ENCODE peak calls at places on chromosomes 6 and 20, in ten cellular contexts. Q is left ventricle myocardium inferior, Z is sigmoid colon, V is OCI-LY7, S is Peyer's patch, H is PC-9, N is astrocyte, P is left lung, W is dorsolateral prefrontal cortex, C is GM10248. K is an unnamed sample.

GRCh38 chr6:33610779-33611421 is 10.2 kb upstream of the ITPR3 start:
- DNase-seq in Q (no peak), Z (peak), V (no peak), S (peak), H (no peak), N (no peak), P (no peak), W (peak), C (no peak), K (no peak)

GRCh38 chr20:35004749-35005462 is 49.2 kb downstream of the MYH7B start:
- DNase-seq in Q (no peak), Z (peak), V (no peak), S (peak), H (no peak), N (no peak), P (peak), W (no peak), C (no peak), K (no peak)

GRCh38 chr6:43014434-43014909 is 423 bp downstream of the KLHDC3 start:
- DNase-seq in Q (no peak), Z (no peak), V (no peak), S (no peak), H (no peak), N (peak), P (no peak), W (no peak), C (no peak), K (no peak)

GRCh38 chr6:71602385-71602949 is 283.9 kb upstream of the RIMS1 start:
- DNase-seq in Q (no peak), Z (no peak), V (no peak), S (no peak), H (peak), N (peak), P (no peak), W (no peak), C (no peak), K (no peak)

GRCh38 chr6:27141472-27142015 is 106.0 kb upstream of the PRSS16 start:
- DNase-seq in Q (no peak), Z (no peak), V (peak), S (no peak), H (no peak), N (no peak), P (no peak), W (no peak), C (no peak), K (no peak)

GRCh38 chr6:160112628-160113294 is 8.9 kb upstream of the SLC22A1 start:
- DNase-seq in Q (no peak), Z (no peak), V (no peak), S (no peak), H (no peak), N (no peak), P (no peak), W (no peak), C (no peak), K (no peak)

GRCh38 chr20:56628015-56628872 is 862 bp upstream of the TFAP2C start:
- DNase-seq in Q (no peak), Z (peak), V (no peak), S (no peak), H (peak), N (no peak), P (peak), W (no peak), C (no peak), K (peak)

GRCh38 chr20:3165473-3166337 is 6.0 kb upstream of the FASTKD5 start:
- DNase-seq in Q (peak), Z (peak), V (no peak), S (peak), H (no peak), N (no peak), P (no peak), W (no peak), C (no peak), K (peak)

GRCh38 chr6:134527108-134527787 is 209.3 kb upstream of the SGK1 start:
- DNase-seq in Q (no peak), Z (no peak), V (no peak), S (no peak), H (no peak), N (no peak), P (no peak), W (no peak), C (no peak), K (no peak)

GRCh38 chr6:131116755-131117360 is 18.4 kb upstream of the AKAP7 start:
- DNase-seq in Q (no peak), Z (no peak), V (peak), S (no peak), H (peak), N (no peak), P (no peak), W (no peak), C (peak), K (peak)

GRCh38 chr20:22796465-22797077 is 212.2 kb upstream of the FOXA2 start:
- DNase-seq in Q (no peak), Z (no peak), V (no peak), S (no peak), H (no peak), N (peak), P (no peak), W (no peak), C (no peak), K (no peak)

GRCh38 chr6:166999845-167000253 is 652 bp downstream of the CEP43 start:
- DNase-seq in Q (no peak), Z (no peak), V (peak), S (no peak), H (no peak), N (no peak), P (no peak), W (no peak), C (no peak), K (no peak)

GRCh38 chr6:149529650-149530049 is 16.2 kb downstream of the PPIL4 start:
- DNase-seq in Q (no peak), Z (no peak), V (no peak), S (no peak), H (no peak), N (no peak), P (no peak), W (no peak), C (no peak), K (no peak)

GRCh38 chr6:170091000-170091638 is 199.8 kb downstream of the DLL1 start:
- DNase-seq in Q (no peak), Z (peak), V (no peak), S (peak), H (no peak), N (no peak), P (peak), W (peak), C (no peak), K (no peak)

GRCh38 chr6:14612016-14612415 is 494.4 kb downstream of the CD83 start:
- DNase-seq in Q (no peak), Z (no peak), V (no peak), S (no peak), H (no peak), N (peak), P (no peak), W (no peak), C (no peak), K (no peak)

GRCh38 chr6:47919875-47920274 is 138.0 kb downstream of the OPN5 start:
- DNase-seq in Q (no peak), Z (no peak), V (no peak), S (no peak), H (no peak), N (no peak), P (no peak), W (no peak), C (no peak), K (no peak)

GRCh38 chr6:89356644-89357043 is 4.1 kb upstream of the UBE2J1 start:
- DNase-seq in Q (no peak), Z (no peak), V (peak), S (no peak), H (no peak), N (no peak), P (no peak), W (no peak), C (no peak), K (peak)

GRCh38 chr20:17556842-17557674 is 12.8 kb upstream of the DSTN start:
- DNase-seq in Q (peak), Z (peak), V (no peak), S (peak), H (peak), N (peak), P (peak), W (no peak), C (no peak), K (no peak)

GRCh38 chr6:4809999-4810918 is 34.1 kb downstream of the CDYL start:
- DNase-seq in Q (no peak), Z (no peak), V (no peak), S (no peak), H (peak), N (peak), P (no peak), W (no peak), C (no peak), K (no peak)

GRCh38 chr20:10427060-10427692 is 6.8 kb downstream of the MKKS start:
- DNase-seq in Q (peak), Z (no peak), V (peak), S (no peak), H (peak), N (peak), P (peak), W (peak), C (peak), K (no peak)

GRCh38 chr20:49400410-49400809 is 82.1 kb downstream of the KCNB1 start:
- DNase-seq in Q (peak), Z (peak), V (no peak), S (no peak), H (no peak), N (peak), P (no peak), W (no peak), C (no peak), K (no peak)

GRCh38 chr6:15879372-15880261 is 216.8 kb upstream of the DTNBP1 start:
- DNase-seq in Q (peak), Z (peak), V (peak), S (peak), H (no peak), N (peak), P (no peak), W (no peak), C (peak), K (peak)

GRCh38 chr20:58702859-58703648 is 10.5 kb downstream of the NPEPL1 start:
- DNase-seq in Q (peak), Z (peak), V (no peak), S (no peak), H (no peak), N (no peak), P (peak), W (peak), C (no peak), K (no peak)

GRCh38 chr6:87628424-87628823 is 38.5 kb downstream of the ORC3 start:
- DNase-seq in Q (no peak), Z (no peak), V (peak), S (no peak), H (no peak), N (no peak), P (no peak), W (no peak), C (peak), K (peak)

GRCh38 chr6:53746442-53747103 is 48.2 kb upstream of the LRRC1 start:
- DNase-seq in Q (no peak), Z (no peak), V (no peak), S (no peak), H (peak), N (no peak), P (no peak), W (no peak), C (no peak), K (no peak)

GRCh38 chr6:55449219-55449618 is 122.0 kb downstream of the GFRAL start:
- DNase-seq in Q (no peak), Z (no peak), V (no peak), S (no peak), H (no peak), N (no peak), P (no peak), W (no peak), C (no peak), K (no peak)

GRCh38 chr20:61252601-61253263 is 671 bp downstream of the CDH4 start:
- DNase-seq in Q (no peak), Z (no peak), V (no peak), S (peak), H (no peak), N (no peak), P (no peak), W (no peak), C (no peak), K (peak)

GRCh38 chr20:56762829-56763228 is 133.7 kb downstream of the TFAP2C start:
- DNase-seq in Q (no peak), Z (no peak), V (no peak), S (no peak), H (no peak), N (no peak), P (no peak), W (no peak), C (no peak), K (no peak)

GRCh38 chr6:151089916-151090443 is 149.8 kb upstream of the AKAP12 start:
- DNase-seq in Q (no peak), Z (no peak), V (no peak), S (no peak), H (no peak), N (no peak), P (no peak), W (no peak), C (no peak), K (no peak)

GRCh38 chr6:33967966-33968724 is 164.3 kb upstream of the MLN start:
- DNase-seq in Q (no peak), Z (no peak), V (no peak), S (peak), H (no peak), N (no peak), P (peak), W (no peak), C (no peak), K (no peak)

GRCh38 chr6:130529569-130530149 is 163.8 kb downstream of the TMEM200A start:
- DNase-seq in Q (no peak), Z (no peak), V (no peak), S (no peak), H (peak), N (no peak), P (no peak), W (no peak), C (no peak), K (no peak)

GRCh38 chr6:34230653-34231351 is 5.9 kb upstream of the HMGA1 start:
- DNase-seq in Q (no peak), Z (no peak), V (no peak), S (no peak), H (peak), N (no peak), P (peak), W (no peak), C (no peak), K (no peak)

GRCh38 chr20:5596401-5597193 is 153.6 kb upstream of the SHLD1 start:
- DNase-seq in Q (no peak), Z (no peak), V (no peak), S (no peak), H (no peak), N (no peak), P (no peak), W (no peak), C (peak), K (peak)

GRCh38 chr20:7703436-7703835 is 236.8 kb downstream of the HAO1 start:
- DNase-seq in Q (no peak), Z (no peak), V (peak), S (no peak), H (no peak), N (no peak), P (no peak), W (no peak), C (no peak), K (no peak)

GRCh38 chr6:43268348-43268685 is 25.0 kb downstream of the TTBK1 start:
- DNase-seq in Q (peak), Z (no peak), V (no peak), S (no peak), H (no peak), N (no peak), P (no peak), W (peak), C (no peak), K (no peak)

GRCh38 chr6:136288566-136289326 is 900 bp downstream of the BCLAF1 start:
- DNase-seq in Q (peak), Z (peak), V (peak), S (peak), H (peak), N (peak), P (peak), W (peak), C (peak), K (peak)
- TF ChIP-seq CTCF in Q (peak), Z (peak), V (peak), S (peak), H (peak), N (no peak), P (peak), W (peak), C (no peak), K (no peak)

GRCh38 chr20:25063981-25064380 is 6.0 kb upstream of the ACSS1 start:
- DNase-seq in Q (no peak), Z (peak), V (no peak), S (no peak), H (no peak), N (no peak), P (peak), W (no peak), C (no peak), K (no peak)
- TF ChIP-seq CTCF in Q (no peak), Z (no peak), V (no peak), S (no peak), H (no peak), N (no peak), P (no peak), W (no peak), C (no peak), K (no peak)

GRCh38 chr6:35583893-35584688 is 71.4 kb upstream of the TULP1 start:
- DNase-seq in Q (no peak), Z (peak), V (peak), S (no peak), H (peak), N (peak), P (peak), W (no peak), C (peak), K (peak)
- TF ChIP-seq CTCF in Q (peak), Z (peak), V (peak), S (peak), H (peak), N (peak), P (peak), W (peak), C (peak), K (peak)

GRCh38 chr20:32906200-32906599 is 47.5 kb downstream of the EFCAB8 start:
- DNase-seq in Q (no peak), Z (no peak), V (no peak), S (no peak), H (no peak), N (no peak), P (no peak), W (no peak), C (no peak), K (no peak)
- TF ChIP-seq CTCF in Q (no peak), Z (no peak), V (no peak), S (no peak), H (no peak), N (no peak), P (no peak), W (no peak), C (no peak), K (no peak)

K was measured in GM20000.